ENCODE peak calls at places on chromosomes 6 and 20, in four cellular contexts. One of them, this sample, is unnamed.

GRCh38 chr6:11575408-11576033 is 38.0 kb downstream of the TMEM170B start:
- DNase-seq in colonic mucosa: peak; percentile 63
- DNase-seq in CD4-positive, CD25-positive, alpha-beta regulatory T cell: peak; percentile 12
- DNase-seq in fibroblast of lung: peak; percentile 73
- DNase-seq in this sample: peak; percentile 57

GRCh38 chr6:90403489-90404381 is 107.1 kb upstream of the BACH2 start:
- DNase-seq in colonic mucosa: no peak
- DNase-seq in CD4-positive, CD25-positive, alpha-beta regulatory T cell: no peak
- DNase-seq in fibroblast of lung: peak; percentile 89
- DNase-seq in this sample: no peak

GRCh38 chr20:57346477-57346876 is 4.6 kb upstream of the RAE1 start:
- DNase-seq in colonic mucosa: peak; percentile 81
- DNase-seq in CD4-positive, CD25-positive, alpha-beta regulatory T cell: peak; percentile 34
- DNase-seq in fibroblast of lung: peak; percentile 67
- DNase-seq in this sample: peak; percentile 77

GRCh38 chr6:52914516-52914915 is 5.0 kb upstream of the GSTA3 start:
- DNase-seq in colonic mucosa: no peak
- DNase-seq in CD4-positive, CD25-positive, alpha-beta regulatory T cell: no peak
- DNase-seq in fibroblast of lung: no peak
- DNase-seq in this sample: no peak

GRCh38 chr6:132673376-132674094 is 14.6 kb upstream of the TAAR1 start:
- DNase-seq in colonic mucosa: no peak
- DNase-seq in CD4-positive, CD25-positive, alpha-beta regulatory T cell: no peak
- DNase-seq in fibroblast of lung: no peak
- DNase-seq in this sample: peak; percentile 12

GRCh38 chr20:47489448-47489872 is 12.2 kb upstream of the NCOA3 start:
- DNase-seq in colonic mucosa: no peak
- DNase-seq in CD4-positive, CD25-positive, alpha-beta regulatory T cell: peak; percentile 42
- DNase-seq in fibroblast of lung: no peak
- DNase-seq in this sample: peak; percentile 37

GRCh38 chr6:156634048-156634447 is 143.1 kb upstream of the ARID1B start:
- DNase-seq in colonic mucosa: no peak
- DNase-seq in CD4-positive, CD25-positive, alpha-beta regulatory T cell: no peak
- DNase-seq in fibroblast of lung: no peak
- DNase-seq in this sample: no peak

GRCh38 chr6:138989098-138989983 is 1.3 kb upstream of the REPS1 start:
- DNase-seq in colonic mucosa: no peak
- DNase-seq in CD4-positive, CD25-positive, alpha-beta regulatory T cell: no peak
- DNase-seq in fibroblast of lung: no peak
- DNase-seq in this sample: no peak

GRCh38 chr6:150453357-150453756 is 84.5 kb downstream of the IYD start:
- DNase-seq in colonic mucosa: no peak
- DNase-seq in CD4-positive, CD25-positive, alpha-beta regulatory T cell: no peak
- DNase-seq in fibroblast of lung: no peak
- DNase-seq in this sample: no peak

GRCh38 chr6:52389626-52390360 is 27.8 kb downstream of the PAQR8 start:
- DNase-seq in colonic mucosa: peak; percentile 86
- DNase-seq in CD4-positive, CD25-positive, alpha-beta regulatory T cell: peak; percentile 29
- DNase-seq in fibroblast of lung: peak; percentile 72
- DNase-seq in this sample: peak; percentile 82

GRCh38 chr20:2005831-2006426 is 12.1 kb upstream of the PDYN start:
- DNase-seq in colonic mucosa: peak; percentile 74
- DNase-seq in CD4-positive, CD25-positive, alpha-beta regulatory T cell: no peak
- DNase-seq in fibroblast of lung: peak; percentile 36
- DNase-seq in this sample: peak; percentile 63

GRCh38 chr6:5138995-5139827 is 54.1 kb downstream of the PPP1R3G start:
- DNase-seq in colonic mucosa: no peak
- DNase-seq in CD4-positive, CD25-positive, alpha-beta regulatory T cell: no peak
- DNase-seq in fibroblast of lung: no peak
- DNase-seq in this sample: no peak

GRCh38 chr6:2753116-2753489 is 2.4 kb upstream of the MYLK4 start:
- DNase-seq in colonic mucosa: no peak
- DNase-seq in CD4-positive, CD25-positive, alpha-beta regulatory T cell: no peak
- DNase-seq in fibroblast of lung: no peak
- DNase-seq in this sample: no peak
- H3K4me1 ChIP-seq in colonic mucosa: no peaks in the 10 kb centered on the region
- H3K4me1 ChIP-seq in CD4-positive, CD25-positive, alpha-beta regulatory T cell: no peaks in the 10 kb centered on the region
- H3K4me1 ChIP-seq in fibroblast of lung: no peaks in the 10 kb centered on the region
- H3K4me1 ChIP-seq in this sample: no peaks in the 10 kb centered on the region

GRCh38 chr20:38805502-38805957 is at the start of gene PPP1R16B:
- DNase-seq in colonic mucosa: peak; percentile 38
- DNase-seq in CD4-positive, CD25-positive, alpha-beta regulatory T cell: peak; percentile 68
- DNase-seq in fibroblast of lung: no peak
- DNase-seq in this sample: peak; percentile 70

GRCh38 chr20:38805958-38806854 is 709 bp downstream of the PPP1R16B start:
- DNase-seq in colonic mucosa: no peak
- DNase-seq in CD4-positive, CD25-positive, alpha-beta regulatory T cell: peak; percentile 29
- DNase-seq in fibroblast of lung: no peak
- DNase-seq in this sample: peak; percentile 38

GRCh38 chr20:38804682-38805501 is 605 bp upstream of the PPP1R16B start:
- DNase-seq in colonic mucosa: peak; percentile 27
- DNase-seq in CD4-positive, CD25-positive, alpha-beta regulatory T cell: peak; percentile 75
- DNase-seq in fibroblast of lung: no peak
- DNase-seq in this sample: peak; percentile 72

GRCh38 chr20:38804243-38804642 is 1.3 kb upstream of the PPP1R16B start:
- DNase-seq in colonic mucosa: no peak
- DNase-seq in CD4-positive, CD25-positive, alpha-beta regulatory T cell: no peak
- DNase-seq in fibroblast of lung: no peak
- DNase-seq in this sample: no peak

DNA sequence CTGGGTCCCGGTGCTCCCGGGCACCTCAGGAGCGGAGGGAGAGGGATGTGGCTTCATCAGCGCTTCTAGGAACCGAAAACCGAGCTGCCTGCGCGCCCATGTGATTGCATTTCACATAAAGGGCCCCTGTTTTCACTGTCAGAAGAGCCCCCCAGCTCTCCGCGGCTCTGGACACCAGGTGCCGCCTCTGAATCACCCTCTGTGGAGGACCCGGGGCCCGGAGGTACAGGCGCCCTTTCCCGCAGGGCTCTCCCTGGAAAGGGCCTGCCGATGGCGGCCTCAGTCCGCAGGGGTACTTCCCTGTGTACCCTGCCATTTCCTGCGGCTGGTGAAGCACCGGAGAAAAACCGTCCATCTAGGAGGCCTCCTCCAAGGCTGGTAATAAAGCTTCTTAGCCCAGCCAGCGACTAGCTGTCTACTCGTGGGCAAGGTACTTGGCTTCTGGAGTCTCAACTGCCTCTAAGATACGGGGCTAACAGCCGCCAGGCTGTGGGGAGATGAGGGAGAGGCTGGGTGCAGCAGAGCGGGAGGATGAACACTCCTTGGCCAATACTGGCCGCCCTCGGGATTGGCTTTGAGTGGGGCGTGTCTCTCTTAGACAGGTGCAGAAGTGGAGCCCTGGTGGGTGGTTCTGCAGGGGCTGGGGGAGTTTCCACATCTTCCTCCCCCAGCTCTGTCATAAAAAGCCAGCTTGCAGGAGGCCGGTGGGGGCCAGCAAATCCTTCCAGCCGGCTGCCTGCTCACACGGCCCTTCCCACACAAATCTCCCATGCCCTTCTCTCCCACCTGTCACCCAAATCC is 1.6 kb downstream of the PPP1R16B start:
- DNase-seq in colonic mucosa: no peak
- DNase-seq in CD4-positive, CD25-positive, alpha-beta regulatory T cell: peak; percentile 52
- DNase-seq in fibroblast of lung: no peak
- DNase-seq in this sample: peak; percentile 36
- H3K36me3 ChIP-seq in colonic mucosa: no peaks in the 10 kb centered on the region
- H3K36me3 ChIP-seq in CD4-positive, CD25-positive, alpha-beta regulatory T cell: peaks cover 22% of the 10 kb centered on the region
- H3K36me3 ChIP-seq in fibroblast of lung: no peaks in the 10 kb centered on the region
- H3K36me3 ChIP-seq in this sample: no peaks in the 10 kb centered on the region

GRCh38 chr6:26327450-26328264 is 37.3 kb upstream of the BTN3A2 start:
- DNase-seq in colonic mucosa: peak; percentile 77
- DNase-seq in CD4-positive, CD25-positive, alpha-beta regulatory T cell: peak; percentile 29
- DNase-seq in fibroblast of lung: peak; percentile 68
- DNase-seq in this sample: peak; percentile 28
- H3K4me3 ChIP-seq in colonic mucosa: no peak overlapping the region
- H3K4me3 ChIP-seq in CD4-positive, CD25-positive, alpha-beta regulatory T cell: peak overlapping the region; percentile 49
- H3K4me3 ChIP-seq in fibroblast of lung: peak overlapping the region; percentile 54
- H3K4me3 ChIP-seq in this sample: no peak overlapping the region

GRCh38 chr6:141956046-141956761 is 176.5 kb upstream of the GJE1 start:
- DNase-seq in colonic mucosa: no peak
- DNase-seq in CD4-positive, CD25-positive, alpha-beta regulatory T cell: no peak
- DNase-seq in fibroblast of lung: peak; percentile 17
- DNase-seq in this sample: no peak
- H3K4me1 ChIP-seq in colonic mucosa: no peaks in the 10 kb centered on the region
- H3K4me1 ChIP-seq in CD4-positive, CD25-positive, alpha-beta regulatory T cell: no peaks in the 10 kb centered on the region
- H3K4me1 ChIP-seq in fibroblast of lung: peaks cover 2% of the 10 kb centered on the region
- H3K4me1 ChIP-seq in this sample: no peaks in the 10 kb centered on the region

GRCh38 chr6:160328447-160328846 is 19.7 kb upstream of the SLC22A3 start:
- DNase-seq in colonic mucosa: no peak
- DNase-seq in CD4-positive, CD25-positive, alpha-beta regulatory T cell: no peak
- DNase-seq in fibroblast of lung: no peak
- DNase-seq in this sample: no peak
- H3K36me3 ChIP-seq in colonic mucosa: no peaks in the 10 kb centered on the region
- H3K36me3 ChIP-seq in CD4-positive, CD25-positive, alpha-beta regulatory T cell: no peaks in the 10 kb centered on the region
- H3K36me3 ChIP-seq in fibroblast of lung: no peaks in the 10 kb centered on the region
- H3K36me3 ChIP-seq in this sample: no peaks in the 10 kb centered on the region

DNA sequence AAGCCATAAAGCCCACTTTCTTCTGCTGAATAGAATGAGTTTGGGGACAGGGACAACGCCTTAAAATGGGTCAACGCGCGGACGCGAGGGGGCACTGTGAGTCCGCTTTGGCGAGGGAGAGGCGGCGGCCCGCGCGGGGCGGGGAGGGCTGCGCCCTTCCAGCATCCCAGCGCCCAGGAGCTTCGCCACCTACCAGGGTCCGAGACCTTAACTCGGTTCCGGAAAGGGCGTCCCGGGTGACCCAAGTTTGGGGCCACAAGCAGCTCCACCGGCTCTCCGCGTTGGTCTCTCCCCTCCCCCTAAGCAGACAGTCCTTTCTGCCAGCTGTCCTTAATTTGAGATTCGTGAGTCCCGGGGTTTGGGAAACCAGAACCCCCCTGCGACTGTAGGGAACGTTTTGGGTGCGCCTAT is 1.8 kb upstream of the SAMD5 start:
- DNase-seq in colonic mucosa: peak; percentile 87
- DNase-seq in CD4-positive, CD25-positive, alpha-beta regulatory T cell: no peak
- DNase-seq in fibroblast of lung: peak; percentile 40
- DNase-seq in this sample: peak; percentile 82
- H3K4me3 ChIP-seq in colonic mucosa: peak overlapping the region; percentile 83
- H3K4me3 ChIP-seq in CD4-positive, CD25-positive, alpha-beta regulatory T cell: no peak overlapping the region
- H3K4me3 ChIP-seq in fibroblast of lung: peak overlapping the region; percentile 75
- H3K4me3 ChIP-seq in this sample: no peak overlapping the region

DNA sequence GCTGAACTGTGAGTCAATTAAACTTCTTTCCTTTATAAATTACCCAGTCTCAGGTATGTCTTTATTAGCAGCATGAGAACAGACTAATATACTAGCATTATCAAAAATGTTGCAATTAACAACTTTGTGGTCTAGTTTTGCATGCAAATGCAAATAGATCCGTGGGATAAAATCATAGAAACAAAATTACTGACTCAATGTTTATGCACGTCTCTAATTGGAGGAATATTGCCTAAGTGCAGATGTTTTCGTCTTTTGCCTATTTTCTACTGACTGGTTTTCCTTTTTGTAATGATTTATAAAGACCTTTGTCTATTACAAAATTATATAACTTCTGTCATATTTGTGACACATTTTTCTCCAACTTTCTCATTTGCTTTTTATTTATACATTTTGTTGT is 51.9 kb downstream of the SYNE1 start:
- DNase-seq in colonic mucosa: no peak
- DNase-seq in CD4-positive, CD25-positive, alpha-beta regulatory T cell: no peak
- DNase-seq in fibroblast of lung: no peak
- DNase-seq in this sample: no peak
- H3K4me1 ChIP-seq in colonic mucosa: no peaks in the 10 kb centered on the region
- H3K4me1 ChIP-seq in CD4-positive, CD25-positive, alpha-beta regulatory T cell: no peaks in the 10 kb centered on the region
- H3K4me1 ChIP-seq in fibroblast of lung: no peaks in the 10 kb centered on the region
- H3K4me1 ChIP-seq in this sample: no peaks in the 10 kb centered on the region